ENCODE peak calls at places on chromosomes 4 and X, in four cellular contexts. Z is IMR-90, P is mesendoderm, Y is H9. D is an unnamed sample.

GRCh38 chr4:77586953-77587383 is 18.7 kb upstream of the CXCL13 start:
- DNase-seq in Z (no peak), P (no peak), Y (no peak), D (no peak)

GRCh38 chrX:154457491-154458115 is 478 bp upstream of the PLXNA3 start:
- DNase-seq in Z (no peak), P (peak), Y (peak), D (no peak)

GRCh38 chrX:56107320-56107719 is 124.8 kb upstream of the KLF8 start:
- DNase-seq in Z (no peak), P (no peak), Y (no peak), D (no peak)

GRCh38 chr4:54971474-54971950 is 153.9 kb downstream of the KDR start:
- DNase-seq in Z (peak), P (peak), Y (peak), D (peak)

GRCh38 chr4:2321279-2322196 is 59.6 kb upstream of the MXD4 start:
- DNase-seq in Z (no peak), P (no peak), Y (no peak), D (no peak)

GRCh38 chrX:132532097-132532496 is 43.3 kb upstream of the MBNL3 start:
- DNase-seq in Z (no peak), P (no peak), Y (no peak), D (no peak)

GRCh38 chr4:90152024-90152423 is 24.8 kb downstream of the CCSER1 start:
- DNase-seq in Z (no peak), P (no peak), Y (no peak), D (no peak)

GRCh38 chrX:100643943-100644587 is at the start of gene SRPX2:
- DNase-seq in Z (peak), P (no peak), Y (no peak), D (no peak)

GRCh38 chr4:824461-825062 is 1.4 kb downstream of the CPLX1 start:
- DNase-seq in Z (no peak), P (no peak), Y (no peak), D (no peak)

GRCh38 chr4:89111833-89112563 is 665 bp downstream of the TIGD2 start:
- DNase-seq in Z (peak), P (peak), Y (no peak), D (no peak)

GRCh38 chr4:2258091-2259035 is 3.5 kb downstream of the MXD4 start:
- DNase-seq in Z (no peak), P (no peak), Y (no peak), D (no peak)

GRCh38 chr4:173211838-173212237 is 43.2 kb downstream of the GALNT7 start:
- DNase-seq in Z (peak), P (peak), Y (no peak), D (no peak)

GRCh38 chr4:95155759-95156451 is 392.9 kb downstream of the UNC5C start:
- DNase-seq in Z (peak), P (peak), Y (no peak), D (peak)

GRCh38 chr4:12875640-12876243 is 608.4 kb downstream of the RAB28 start:
- DNase-seq in Z (no peak), P (no peak), Y (no peak), D (no peak)

GRCh38 chrX:143634701-143635442 is 1.0 kb downstream of the SLITRK4 start:
- DNase-seq in Z (no peak), P (no peak), Y (peak), D (peak)

GRCh38 chrX:46916273-46916672 is 4.1 kb downstream of the JADE3 start:
- DNase-seq in Z (no peak), P (no peak), Y (no peak), D (no peak)
- H3K4me2 ChIP-seq in Z (no peak), P (no peak), Y (no peak), D (no peak)

GRCh38 chr4:158799856-158800255 is 31.0 kb downstream of the FNIP2 start:
- DNase-seq in Z (no peak), P (peak), Y (no peak), D (no peak)

GRCh38 chr4:158801066-158801465 is 32.2 kb downstream of the FNIP2 start:
- DNase-seq in Z (no peak), P (no peak), Y (no peak), D (no peak)

GRCh38 chr4:158796370-158797140 is 27.7 kb downstream of the FNIP2 start:
- DNase-seq in Z (peak), P (no peak), Y (no peak), D (no peak)

GRCh38 chr4:158799013-158799770 is 30.4 kb downstream of the FNIP2 start:
- DNase-seq in Z (no peak), P (no peak), Y (no peak), D (no peak)

GRCh38 chr4:158798062-158798461 is 29.2 kb downstream of the FNIP2 start:
- DNase-seq in Z (no peak), P (no peak), Y (no peak), D (no peak)
- H3K9ac ChIP-seq in Z (no peak), P (no peak), Y (no peak), D (no peak)

GRCh38 chrX:39969826-39970569 is 127.8 kb downstream of the BCOR start:
- DNase-seq in Z (no peak), P (no peak), Y (no peak), D (no peak)

GRCh38 chrX:39973810-39974209 is 123.9 kb downstream of the BCOR start:
- DNase-seq in Z (no peak), P (no peak), Y (no peak), D (no peak)

GRCh38 chrX:39974228-39974627 is 123.5 kb downstream of the BCOR start:
- DNase-seq in Z (no peak), P (peak), Y (peak), D (no peak)

GRCh38 chrX:39971760-39972159 is 126.0 kb downstream of the BCOR start:
- DNase-seq in Z (no peak), P (no peak), Y (no peak), D (no peak)

GRCh38 chrX:39972340-39972739 is 125.4 kb downstream of the BCOR start:
- DNase-seq in Z (peak), P (no peak), Y (no peak), D (no peak)
- H2AK5ac ChIP-seq in Z (no peak), P (no peak), Y (no peak), D (no peak)

GRCh38 chrX:9627827-9628406 is 137.7 kb downstream of the GPR143 start:
- DNase-seq in Z (peak), P (no peak), Y (no peak), D (no peak)

GRCh38 chrX:9626379-9626778 is 139.3 kb downstream of the GPR143 start:
- DNase-seq in Z (peak), P (no peak), Y (no peak), D (no peak)

GRCh38 chrX:9628779-9629493 is 136.7 kb downstream of the GPR143 start:
- DNase-seq in Z (no peak), P (no peak), Y (no peak), D (no peak)
- H3K4me2 ChIP-seq in Z (no peak), P (no peak), Y (no peak), D (no peak)

DNA sequence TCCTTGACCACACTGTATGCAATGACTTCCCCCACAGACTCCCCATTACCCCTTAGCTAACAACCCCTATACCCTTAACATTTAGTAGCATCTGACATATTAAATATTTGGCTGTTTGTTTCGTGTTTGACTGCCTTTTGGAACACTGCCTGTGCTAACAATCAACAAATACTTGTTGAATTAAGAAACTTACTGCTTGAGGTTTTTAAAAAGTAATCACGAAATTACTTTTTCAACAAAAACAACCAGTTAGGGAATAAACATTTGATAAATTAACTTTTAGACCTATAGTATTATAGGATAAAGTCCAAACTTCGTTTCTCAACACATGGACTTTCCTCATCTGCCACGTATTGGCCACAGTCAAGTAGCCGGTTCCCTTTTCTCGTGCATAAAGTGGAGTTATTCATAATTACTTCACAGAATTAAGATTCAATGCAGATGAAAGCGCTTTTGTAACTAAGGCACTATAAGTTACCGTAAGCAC is 555 bp upstream of the ELMOD2 start:
- DNase-seq in Z (no peak), P (no peak), Y (no peak), D (no peak)
- H3K9ac ChIP-seq in Z (no peak), P (no peak), Y (no peak), D (no peak)

GRCh38 chr4:74117024-74117534 is 18.1 kb upstream of the CXCL2 start:
- DNase-seq in Z (peak), P (peak), Y (no peak), D (no peak)

GRCh38 chr4:74111576-74111975 is 12.6 kb upstream of the CXCL2 start:
- DNase-seq in Z (no peak), P (no peak), Y (no peak), D (no peak)

GRCh38 chr4:74111990-74112389 is 13.0 kb upstream of the CXCL2 start:
- DNase-seq in Z (peak), P (peak), Y (peak), D (no peak)

GRCh38 chr4:74112399-74113090 is 13.6 kb upstream of the CXCL2 start:
- DNase-seq in Z (peak), P (no peak), Y (no peak), D (no peak)

GRCh38 chr4:74114234-74114633 is 15.2 kb upstream of the CXCL2 start:
- DNase-seq in Z (peak), P (no peak), Y (no peak), D (no peak)
- H2AK5ac ChIP-seq in Z (peak), P (no peak), Y (no peak), D (no peak)

GRCh38 chr4:8435656-8436121 is 4.8 kb downstream of the ACOX3 start:
- DNase-seq in Z (peak), P (peak), Y (no peak), D (no peak)
- H3K4me2 ChIP-seq in Z (peak), P (no peak), Y (no peak), D (no peak)

DNA sequence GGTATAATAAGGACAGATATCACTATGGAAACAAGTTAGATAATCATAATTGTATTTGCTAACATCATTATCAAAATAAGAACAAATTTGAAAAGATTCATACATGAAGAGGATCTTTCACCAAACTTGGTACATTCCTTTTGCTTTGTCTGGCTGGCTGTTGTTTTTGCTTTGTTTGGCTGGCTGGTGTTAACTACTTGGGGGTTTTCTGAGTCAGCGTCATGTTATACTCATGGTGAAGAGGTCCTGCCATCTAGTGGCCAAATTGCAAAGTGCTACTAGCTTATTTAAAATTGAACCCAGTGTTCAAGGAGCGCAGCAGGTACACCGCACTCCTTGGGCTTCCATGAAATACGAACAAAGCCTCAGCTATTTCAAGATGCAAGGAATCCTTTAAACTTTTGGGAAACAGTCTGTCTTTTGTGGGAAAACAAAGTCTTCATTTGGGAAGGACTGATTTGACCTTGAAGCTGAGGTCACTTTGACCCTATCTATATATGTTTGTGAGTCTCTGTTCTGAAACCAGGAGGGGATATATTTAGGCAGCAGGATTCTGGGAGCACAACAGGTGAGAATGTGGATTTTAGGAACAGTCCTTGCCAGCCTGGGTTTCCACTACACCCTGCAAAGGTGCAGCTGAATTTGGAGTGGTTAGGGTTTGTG is 129.7 kb downstream of the PLS3 start:
- DNase-seq in Z (peak), P (peak), Y (peak), D (peak)
- H3K9ac ChIP-seq in Z (no peak), P (no peak), Y (no peak), D (no peak)

GRCh38 chr4:168723020-168723419 is 226.2 kb downstream of the PALLD start:
- DNase-seq in Z (peak), P (no peak), Y (no peak), D (no peak)
- H2AK5ac ChIP-seq in Z (peak), P (no peak), Y (no peak), D (no peak)

D was measured in neuronal stem cell.